ENCODE peak calls at places on chromosome 7, in six cellular contexts. T, K, V, P, D and Y are unnamed samples.

GRCh38 chr7:142882338-142882678 is 3.2 kb downstream of the TRPV6 start:
- DNase-seq in V (no peak), D (no peak), K (no peak), T (no peak), P (no peak), Y (no peak)

GRCh38 chr7:115235075-115235474 is 313.2 kb downstream of the MDFIC start:
- DNase-seq in P (no peak), V (no peak), D (no peak), K (no peak), T (no peak), Y (no peak)

GRCh38 chr7:22578048-22578770 is 78.2 kb upstream of the STEAP1B start:
- DNase-seq in V (no peak), T (no peak), D (no peak), K (no peak), P (no peak), Y (no peak)

GRCh38 chr7:120272896-120273475 is at the start of gene KCND2:
- DNase-seq in T (no peak), D (peak), K (no peak), V (no peak), P (no peak), Y (no peak)

GRCh38 chr7:64098-64521 is 128.3 kb upstream of the FAM20C start:
- DNase-seq in V (peak), T (peak), P (peak), D (peak), K (no peak), Y (peak)

GRCh38 chr7:50795253-50795652 is 12.6 kb upstream of the GRB10 start:
- DNase-seq in P (no peak), T (no peak), K (no peak), V (no peak), D (no peak), Y (no peak)

GRCh38 chr7:154794147-154794780 is 208.7 kb downstream of the PAXIP1 start:
- DNase-seq in K (no peak), T (no peak), D (peak), V (no peak), P (no peak), Y (no peak)

GRCh38 chr7:122014697-122015096 is 129.4 kb downstream of the AASS start:
- DNase-seq in K (no peak), D (no peak), V (no peak), P (no peak), T (no peak), Y (no peak)

GRCh38 chr7:107505997-107506682 is 36.3 kb downstream of the GPR22 start:
- DNase-seq in V (no peak), T (no peak), D (no peak), K (peak), P (peak), Y (no peak)

GRCh38 chr7:139034855-139035587 is 821 bp downstream of the ZC3HAV1L start:
- DNase-seq in D (no peak), V (no peak), T (no peak), K (no peak), P (peak), Y (no peak)

GRCh38 chr7:121076350-121077164 is 88.0 kb downstream of the CPED1 start:
- DNase-seq in D (no peak), T (peak), K (no peak), V (no peak), P (no peak), Y (no peak)

GRCh38 chr7:148489678-148490077 is 100.9 kb upstream of the C7orf33 start:
- DNase-seq in P (no peak), V (no peak), T (no peak), K (no peak), D (no peak), Y (no peak)

GRCh38 chr7:145036592-145037386 is 200.9 kb upstream of the TPK1 start:
- DNase-seq in D (peak), K (peak), T (peak), P (peak), V (no peak), Y (no peak)